ENCODE peak calls at places on chromosome 7, in eight cellular contexts. E, X, C, B, J, S, P and A are unnamed samples.

GRCh38 chr7:95213809-95214492 is 110.4 kb downstream of the PON1 start:
- DNase-seq in J (peak), E (peak), B (peak), X (peak), P (no peak), S (peak), C (no peak), A (no peak)

GRCh38 chr7:34075543-34075942 is 170.2 kb downstream of the BMPER start:
- DNase-seq in J (no peak), B (no peak), X (no peak), S (no peak), E (no peak), P (no peak), C (no peak), A (no peak)

GRCh38 chr7:74364061-74364460 is 74.9 kb downstream of the CLIP2 start:
- DNase-seq in J (no peak), X (no peak), S (no peak), B (no peak), C (peak), E (no peak), P (no peak), A (no peak)

GRCh38 chr7:126856691-126857291 is 395.9 kb downstream of the GRM8 start:
- DNase-seq in E (peak), J (no peak), S (peak), C (peak), B (no peak), P (peak), X (no peak), A (peak)

GRCh38 chr7:24911213-24911603 is 68.8 kb downstream of the OSBPL3 start:
- DNase-seq in J (no peak), B (no peak), S (no peak), E (no peak), P (no peak), C (peak), X (no peak), A (no peak)

GRCh38 chr7:70589010-70589409 is 542.9 kb upstream of the GALNT17 start:
- DNase-seq in J (no peak), S (no peak), C (no peak), X (no peak), E (no peak), B (no peak), P (no peak), A (no peak)

GRCh38 chr7:130910949-130911944 is 177.2 kb upstream of the KLF14 start:
- DNase-seq in B (no peak), J (no peak), X (no peak), C (peak), E (peak), S (peak), P (no peak), A (no peak)

GRCh38 chr7:128833939-128834310 is 3.7 kb downstream of the FLNC start:
- DNase-seq in C (no peak), B (no peak), E (no peak), X (no peak), P (no peak), S (no peak), J (no peak), A (no peak)

GRCh38 chr7:32921896-32922295 is 30.3 kb upstream of the KBTBD2 start:
- DNase-seq in X (no peak), E (peak), C (peak), P (no peak), B (no peak), S (peak), J (no peak), A (no peak)

GRCh38 chr7:104960741-104961479 is 53.1 kb upstream of the KMT2E start:
- DNase-seq in X (no peak), C (peak), S (peak), E (no peak), B (no peak), J (no peak), P (no peak), A (no peak)

GRCh38 chr7:133703547-133703946 is 423.6 kb upstream of the LRGUK start:
- DNase-seq in P (no peak), C (no peak), X (no peak), J (no peak), B (no peak), E (peak), S (peak), A (no peak)

GRCh38 chr7:44116789-44117666 is 6.3 kb downstream of the POLD2 start:
- DNase-seq in B (no peak), J (no peak), S (no peak), X (peak), E (no peak), C (no peak), P (no peak), A (no peak)

GRCh38 chr7:87413951-87414381 is 61.5 kb downstream of the ABCB4 start:
- DNase-seq in C (no peak), B (no peak), P (no peak), J (no peak), S (peak), X (peak), E (peak), A (no peak)

GRCh38 chr7:11458736-11459483 is 373.1 kb downstream of the THSD7A start:
- DNase-seq in J (no peak), S (peak), P (no peak), B (no peak), C (peak), E (peak), X (no peak), A (no peak)

GRCh38 chr7:134290286-134290685 is 26.4 kb downstream of the SLC35B4 start:
- DNase-seq in J (no peak), P (no peak), E (peak), X (no peak), C (no peak), S (peak), B (no peak), A (no peak)

GRCh38 chr7:50687096-50687495 is 95.6 kb downstream of the GRB10 start:
- DNase-seq in C (no peak), P (no peak), E (no peak), X (no peak), S (no peak), J (no peak), B (no peak), A (no peak)

GRCh38 chr7:126840869-126841268 is 411.9 kb downstream of the GRM8 start:
- DNase-seq in X (no peak), P (no peak), S (no peak), J (no peak), B (no peak), E (no peak), C (no peak), A (no peak)

GRCh38 chr7:156795415-156795814 is 97.6 kb downstream of the LMBR1 start:
- DNase-seq in C (no peak), E (no peak), J (no peak), B (no peak), S (no peak), X (no peak), P (no peak), A (no peak)

GRCh38 chr7:494261-494687 is 25.4 kb downstream of the PDGFA start:
- DNase-seq in J (no peak), P (peak), C (no peak), E (no peak), B (no peak), X (peak), S (no peak), A (peak)

GRCh38 chr7:135977742-135978066 is 545 bp upstream of the MTPN start:
- DNase-seq in J (no peak), E (no peak), P (no peak), C (no peak), B (no peak), S (no peak), X (no peak), A (no peak)

GRCh38 chr7:126016722-126017121 is 1087.1 kb upstream of the POT1 start:
- DNase-seq in X (no peak), S (no peak), J (no peak), B (no peak), P (no peak), C (no peak), E (peak), A (no peak)

GRCh38 chr7:106153891-106154449 is 41.9 kb upstream of the SYPL1 start:
- DNase-seq in J (peak), X (peak), B (no peak), C (peak), P (peak), S (peak), E (peak), A (peak)

GRCh38 chr7:152704796-152705384 is 28.9 kb upstream of the XRCC2 start:
- DNase-seq in E (no peak), J (no peak), B (no peak), S (peak), P (no peak), X (no peak), C (no peak), A (no peak)

GRCh38 chr7:148912758-148913541 is 28.9 kb upstream of the EZH2 start:
- DNase-seq in B (no peak), E (peak), X (no peak), C (no peak), P (peak), J (no peak), S (no peak), A (peak)

GRCh38 chr7:37352974-37353948 is 95.4 kb downstream of the ELMO1 start:
- DNase-seq in E (no peak), J (no peak), B (no peak), P (peak), X (peak), S (no peak), C (peak), A (peak)

GRCh38 chr7:12249706-12250105 is 38.6 kb downstream of the TMEM106B start:
- DNase-seq in J (no peak), P (no peak), E (no peak), X (no peak), B (no peak), C (no peak), S (no peak), A (no peak)

GRCh38 chr7:112204776-112205347 is 1.3 kb downstream of the DOCK4 start:
- DNase-seq in S (peak), J (no peak), P (peak), E (peak), X (no peak), B (no peak), C (peak), A (peak)

GRCh38 chr7:3482147-3482921 is 181.3 kb downstream of the SDK1 start:
- DNase-seq in S (peak), C (peak), B (no peak), P (no peak), X (no peak), E (peak), J (no peak), A (no peak)

GRCh38 chr7:137130751-137131158 is 212.8 kb downstream of the PTN start:
- DNase-seq in B (no peak), J (no peak), X (no peak), E (peak), C (no peak), P (no peak), S (peak), A (no peak)

GRCh38 chr7:154569916-154570315 is 433.0 kb downstream of the PAXIP1 start:
- DNase-seq in B (no peak), C (no peak), E (no peak), X (no peak), P (no peak), S (no peak), J (no peak), A (no peak)

GRCh38 chr7:128831994-128832879 is 2.0 kb downstream of the FLNC start:
- DNase-seq in E (peak), C (peak), B (no peak), S (peak), P (peak), X (peak), J (peak), A (peak)

GRCh38 chr7:19617921-19618320 is 90.9 kb downstream of the POLR1F start:
- DNase-seq in P (no peak), S (peak), B (no peak), J (no peak), X (no peak), E (no peak), C (no peak), A (no peak)

GRCh38 chr7:8638076-8638475 is 204.7 kb downstream of the NXPH1 start:
- DNase-seq in S (no peak), J (no peak), P (no peak), X (no peak), C (no peak), E (peak), B (no peak), A (no peak)

GRCh38 chr7:67453981-67454380 is 457.3 kb downstream of the TYW1 start:
- DNase-seq in B (no peak), C (peak), E (no peak), P (no peak), S (no peak), J (no peak), X (no peak), A (no peak)

GRCh38 chr7:107315821-107316220 is 147.0 kb downstream of the HBP1 start:
- DNase-seq in X (no peak), B (no peak), P (no peak), E (no peak), C (no peak), S (no peak), J (no peak), A (no peak)

DNA sequence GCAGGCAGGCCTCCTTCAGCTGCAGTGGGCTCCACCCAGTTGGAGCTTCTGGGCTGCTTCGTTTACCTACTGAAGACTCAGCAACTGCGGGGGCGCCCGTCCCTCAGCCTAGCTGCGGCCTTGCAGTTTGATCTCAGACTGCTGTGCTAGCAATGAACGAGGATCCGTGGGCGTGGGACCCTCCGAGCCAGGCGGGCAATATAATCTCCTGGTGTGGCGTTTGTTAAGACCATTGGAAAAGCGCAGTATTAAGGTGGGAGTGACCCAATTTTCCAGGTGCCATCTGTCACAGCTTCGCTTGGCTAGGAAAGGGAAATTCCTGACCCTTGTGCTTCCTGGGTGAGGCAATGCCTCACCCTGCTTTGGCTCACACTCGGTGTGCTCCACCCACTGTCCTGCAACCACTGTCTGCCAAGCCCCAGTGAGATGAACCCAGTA is 159.2 kb upstream of the FOXP2 start:
- DNase-seq in B (no peak), C (no peak), E (no peak), J (no peak), S (no peak), X (peak), P (no peak), A (no peak)
- TF ChIP-seq CTCF in B (no peak), C (no peak), E (no peak), J (no peak), S (no peak), X (no peak), P (no peak), A (no peak)

GRCh38 chr7:22725585-22725984 is 1.4 kb upstream of the IL6 start:
- DNase-seq in E (peak), J (no peak), C (peak), B (no peak), X (no peak), P (peak), S (peak), A (peak)
- TF ChIP-seq CTCF in E (no peak), J (no peak), C (no peak), B (no peak), X (no peak), P (peak), S (no peak), A (peak)

GRCh38 chr7:21305455-21306235 is 122.2 kb upstream of the SP4 start:
- DNase-seq in X (no peak), B (no peak), P (no peak), C (no peak), E (no peak), J (no peak), S (no peak), A (peak)

GRCh38 chr7:21304836-21305235 is 123.0 kb upstream of the SP4 start:
- DNase-seq in P (no peak), B (no peak), C (no peak), S (no peak), E (no peak), X (no peak), J (no peak), A (no peak)

GRCh38 chr7:21299766-21300165 is 128.1 kb upstream of the SP4 start:
- DNase-seq in C (no peak), B (no peak), S (no peak), E (no peak), J (no peak), P (no peak), X (no peak), A (no peak)

DNA sequence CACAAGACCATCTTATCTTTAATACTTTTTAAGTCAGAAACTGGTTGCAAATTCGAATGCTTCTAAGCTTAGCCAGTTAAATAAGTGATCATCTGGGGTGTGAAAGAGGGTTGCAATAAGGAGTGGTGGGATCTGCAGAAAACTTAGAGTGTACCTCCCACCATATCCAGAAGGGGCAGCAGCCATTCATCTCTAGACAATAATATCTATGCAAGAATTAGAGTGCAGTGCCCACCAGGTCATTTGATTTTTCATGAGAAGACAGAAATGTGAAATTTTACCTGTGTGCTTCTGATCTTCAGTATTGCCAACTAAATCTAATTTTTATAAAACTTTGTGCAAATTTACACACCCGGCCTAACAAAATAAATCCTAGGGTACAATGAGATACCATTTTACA is 127.2 kb upstream of the SP4 start:
- DNase-seq in P (no peak), S (no peak), X (no peak), J (no peak), B (no peak), E (no peak), C (peak), A (no peak)
- TF ChIP-seq CTCF in P (no peak), S (no peak), X (no peak), J (no peak), B (no peak), E (no peak), C (peak), A (no peak)

GRCh38 chr7:1693991-1694524 is 24.0 kb downstream of the ELFN1 start:
- DNase-seq in J (peak), S (peak), C (peak), X (peak), B (no peak), E (peak), P (no peak), A (peak)
- TF ChIP-seq CTCF in J (no peak), S (no peak), C (no peak), X (no peak), B (no peak), E (no peak), P (no peak), A (no peak)